ENCODE peak calls at places on chromosomes 12 and 14, in nine cellular contexts. One of them, this sample, is unnamed.

GRCh38 chr14:78982551-78982950 is 812.4 kb downstream of the NRXN3 start:
- DNase-seq in fibroblast of mammary gland: peak; percentile 15
- DNase-seq in gastrocnemius medialis: no peak
- DNase-seq in spleen: no peak
- DNase-seq in stomach: no peak
- DNase-seq in uterus: no peak
- DNase-seq in AG04450: no peak
- DNase-seq in epithelial cell of esophagus: no peak
- DNase-seq in CD8-positive, alpha-beta memory T cell: no peak
- DNase-seq in this sample: no peak

GRCh38 chr12:12696562-12697383 is 790 bp upstream of the GPR19 start:
- DNase-seq in gastrocnemius medialis: peak; percentile 81
- DNase-seq in stomach: peak; percentile 93
- DNase-seq in spleen: peak; percentile 98
- DNase-seq in uterus: peak; percentile 93
- DNase-seq in epithelial cell of esophagus: peak; percentile 89
- DNase-seq in CD8-positive, alpha-beta memory T cell: peak; percentile 93
- DNase-seq in AG04450: peak; percentile 61
- DNase-seq in fibroblast of mammary gland: peak; percentile 84
- DNase-seq in this sample: peak; percentile 90

GRCh38 chr12:90801776-90802175 is 153.2 kb downstream of the CCER1 start:
- DNase-seq in epithelial cell of esophagus: peak; percentile 74
- DNase-seq in CD8-positive, alpha-beta memory T cell: no peak
- DNase-seq in uterus: no peak
- DNase-seq in fibroblast of mammary gland: peak; percentile 68
- DNase-seq in AG04450: peak; percentile 2
- DNase-seq in stomach: no peak
- DNase-seq in gastrocnemius medialis: no peak
- DNase-seq in spleen: no peak
- DNase-seq in this sample: no peak

GRCh38 chr14:66511849-66512248 is 3.9 kb downstream of the GPHN start:
- DNase-seq in fibroblast of mammary gland: peak; percentile 11
- DNase-seq in gastrocnemius medialis: no peak
- DNase-seq in CD8-positive, alpha-beta memory T cell: no peak
- DNase-seq in epithelial cell of esophagus: no peak
- DNase-seq in AG04450: no peak
- DNase-seq in stomach: no peak
- DNase-seq in uterus: no peak
- DNase-seq in spleen: no peak
- DNase-seq in this sample: no peak

GRCh38 chr12:69834566-69834965 is 9.5 kb downstream of the MYRFL start:
- DNase-seq in spleen: no peak
- DNase-seq in CD8-positive, alpha-beta memory T cell: no peak
- DNase-seq in fibroblast of mammary gland: no peak
- DNase-seq in gastrocnemius medialis: no peak
- DNase-seq in stomach: no peak
- DNase-seq in uterus: no peak
- DNase-seq in AG04450: no peak
- DNase-seq in epithelial cell of esophagus: no peak
- DNase-seq in this sample: no peak

GRCh38 chr14:77498984-77499527 is 440 bp upstream of the ISM2 start:
- DNase-seq in CD8-positive, alpha-beta memory T cell: no peak
- DNase-seq in gastrocnemius medialis: no peak
- DNase-seq in uterus: no peak
- DNase-seq in fibroblast of mammary gland: no peak
- DNase-seq in spleen: no peak
- DNase-seq in epithelial cell of esophagus: peak; percentile 32
- DNase-seq in stomach: peak; percentile 22
- DNase-seq in AG04450: no peak
- DNase-seq in this sample: no peak

GRCh38 chr12:123805119-123805518 is 43.0 kb downstream of the DNAH10 start:
- DNase-seq in stomach: no peak
- DNase-seq in uterus: no peak
- DNase-seq in CD8-positive, alpha-beta memory T cell: no peak
- DNase-seq in AG04450: no peak
- DNase-seq in gastrocnemius medialis: no peak
- DNase-seq in spleen: no peak
- DNase-seq in fibroblast of mammary gland: no peak
- DNase-seq in epithelial cell of esophagus: no peak
- DNase-seq in this sample: no peak

GRCh38 chr12:122473543-122474323 is 27.0 kb downstream of the ZCCHC8 start:
- DNase-seq in uterus: peak; percentile 74
- DNase-seq in epithelial cell of esophagus: peak; percentile 77
- DNase-seq in stomach: peak; percentile 23
- DNase-seq in AG04450: no peak
- DNase-seq in fibroblast of mammary gland: peak; percentile 93
- DNase-seq in spleen: no peak
- DNase-seq in CD8-positive, alpha-beta memory T cell: no peak
- DNase-seq in gastrocnemius medialis: no peak
- DNase-seq in this sample: no peak

GRCh38 chr14:28294834-28295440 is 471.6 kb upstream of the FOXG1 start:
- DNase-seq in AG04450: no peak
- DNase-seq in epithelial cell of esophagus: peak; percentile 74
- DNase-seq in spleen: no peak
- DNase-seq in fibroblast of mammary gland: peak; percentile 66
- DNase-seq in CD8-positive, alpha-beta memory T cell: no peak
- DNase-seq in stomach: no peak
- DNase-seq in uterus: no peak
- DNase-seq in gastrocnemius medialis: no peak
- DNase-seq in this sample: no peak

GRCh38 chr14:67265131-67265530 is 23.9 kb downstream of the PALS1 start:
- DNase-seq in epithelial cell of esophagus: peak; percentile 11
- DNase-seq in CD8-positive, alpha-beta memory T cell: no peak
- DNase-seq in gastrocnemius medialis: no peak
- DNase-seq in fibroblast of mammary gland: peak; percentile 20
- DNase-seq in spleen: no peak
- DNase-seq in AG04450: no peak
- DNase-seq in stomach: no peak
- DNase-seq in uterus: no peak
- DNase-seq in this sample: no peak

GRCh38 chr12:130775953-130776856 is 60.1 kb upstream of the RIMBP2 start:
- DNase-seq in spleen: no peak
- DNase-seq in epithelial cell of esophagus: peak; percentile 83
- DNase-seq in fibroblast of mammary gland: peak; percentile 82
- DNase-seq in AG04450: peak; percentile 72
- DNase-seq in stomach: no peak
- DNase-seq in uterus: no peak
- DNase-seq in gastrocnemius medialis: no peak
- DNase-seq in CD8-positive, alpha-beta memory T cell: peak; percentile 26
- DNase-seq in this sample: peak; percentile 55

GRCh38 chr12:93572712-93573551 is 457 bp downstream of the SOCS2 start:
- DNase-seq in epithelial cell of esophagus: peak; percentile 41
- DNase-seq in spleen: peak; percentile 84
- DNase-seq in fibroblast of mammary gland: no peak
- DNase-seq in uterus: no peak
- DNase-seq in gastrocnemius medialis: no peak
- DNase-seq in CD8-positive, alpha-beta memory T cell: peak; percentile 38
- DNase-seq in stomach: no peak
- DNase-seq in AG04450: no peak
- DNase-seq in this sample: peak; percentile 60

GRCh38 chr12:65823481-65824313 is 586 bp upstream of the HMGA2 start:
- DNase-seq in AG04450: no peak
- DNase-seq in epithelial cell of esophagus: peak; percentile 67
- DNase-seq in spleen: peak; percentile 74
- DNase-seq in CD8-positive, alpha-beta memory T cell: no peak
- DNase-seq in stomach: peak; percentile 70
- DNase-seq in fibroblast of mammary gland: peak; percentile 67
- DNase-seq in uterus: no peak
- DNase-seq in gastrocnemius medialis: no peak
- DNase-seq in this sample: peak; percentile 68
- H3K4me3 ChIP-seq in AG04450: peak overlapping the region; percentile 69
- H3K4me3 ChIP-seq in epithelial cell of esophagus: peak overlapping the region; percentile 76
- H3K4me3 ChIP-seq in spleen: peak overlapping the region; percentile 53
- H3K4me3 ChIP-seq in CD8-positive, alpha-beta memory T cell: no peak overlapping the region
- H3K4me3 ChIP-seq in stomach: peak overlapping the region; percentile 55
- H3K4me3 ChIP-seq in fibroblast of mammary gland: peak overlapping the region; percentile 89
- H3K4me3 ChIP-seq in uterus: peak overlapping the region; percentile 50
- H3K4me3 ChIP-seq in gastrocnemius medialis: peak overlapping the region; percentile 54
- H3K4me3 ChIP-seq in this sample: peak overlapping the region; percentile 79

DNA sequence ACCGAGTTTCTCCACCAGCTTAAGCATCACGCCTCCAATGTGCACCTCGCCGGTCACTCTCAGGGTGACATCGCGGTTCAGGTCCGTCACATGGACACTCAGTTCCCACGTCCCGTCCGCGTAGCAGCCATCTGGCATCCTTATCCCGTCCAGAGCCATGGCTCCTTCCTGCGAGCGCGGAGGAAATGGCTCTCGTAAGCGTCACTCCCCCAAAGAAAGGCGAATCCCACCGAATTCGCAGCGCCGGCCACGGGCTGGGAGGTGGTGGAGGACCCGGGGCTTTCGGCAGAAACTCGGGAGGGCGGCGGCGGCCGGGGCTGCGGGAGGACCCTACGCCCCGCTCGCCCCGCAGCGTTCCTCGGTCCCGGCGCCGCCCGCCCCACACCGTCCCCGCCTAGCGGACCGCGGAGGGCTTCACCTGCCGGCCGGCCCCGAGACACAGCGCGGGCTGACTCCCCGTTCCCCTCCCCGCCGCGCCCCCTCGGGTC is 396 bp downstream of the FERMT2 start:
- DNase-seq in spleen: peak; percentile 80
- DNase-seq in uterus: peak; percentile 72
- DNase-seq in fibroblast of mammary gland: peak; percentile 44
- DNase-seq in epithelial cell of esophagus: peak; percentile 39
- DNase-seq in AG04450: no peak
- DNase-seq in stomach: peak; percentile 35
- DNase-seq in gastrocnemius medialis: no peak
- DNase-seq in CD8-positive, alpha-beta memory T cell: peak; percentile 17
- DNase-seq in this sample: peak; percentile 58
- H3K4me3 ChIP-seq in spleen: peak overlapping the region; percentile 70
- H3K4me3 ChIP-seq in uterus: peak overlapping the region; percentile 86
- H3K4me3 ChIP-seq in fibroblast of mammary gland: peak overlapping the region; percentile 97
- H3K4me3 ChIP-seq in epithelial cell of esophagus: peak overlapping the region; percentile 72
- H3K4me3 ChIP-seq in AG04450: peak overlapping the region; percentile 100
- H3K4me3 ChIP-seq in stomach: peak overlapping the region; percentile 94
- H3K4me3 ChIP-seq in gastrocnemius medialis: peak overlapping the region; percentile 81
- H3K4me3 ChIP-seq in CD8-positive, alpha-beta memory T cell: peak overlapping the region; percentile 66
- H3K4me3 ChIP-seq in this sample: peak overlapping the region; percentile 85

GRCh38 chr12:76916170-76916540 is 37.3 kb upstream of the CSRP2 start:
- DNase-seq in CD8-positive, alpha-beta memory T cell: no peak
- DNase-seq in AG04450: no peak
- DNase-seq in gastrocnemius medialis: no peak
- DNase-seq in stomach: no peak
- DNase-seq in fibroblast of mammary gland: no peak
- DNase-seq in uterus: no peak
- DNase-seq in spleen: no peak
- DNase-seq in epithelial cell of esophagus: no peak
- DNase-seq in this sample: no peak
- H3K4me3 ChIP-seq in CD8-positive, alpha-beta memory T cell: no peak overlapping the region
- H3K4me3 ChIP-seq in AG04450: no peak overlapping the region
- H3K4me3 ChIP-seq in gastrocnemius medialis: no peak overlapping the region
- H3K4me3 ChIP-seq in stomach: no peak overlapping the region
- H3K4me3 ChIP-seq in fibroblast of mammary gland: no peak overlapping the region
- H3K4me3 ChIP-seq in uterus: no peak overlapping the region
- H3K4me3 ChIP-seq in spleen: no peak overlapping the region
- H3K4me3 ChIP-seq in epithelial cell of esophagus: no peak overlapping the region
- H3K4me3 ChIP-seq in this sample: no peak overlapping the region

GRCh38 chr12:54018608-54018984 is 9.6 kb upstream of the HOXC6 start:
- DNase-seq in epithelial cell of esophagus: no peak
- DNase-seq in stomach: no peak
- DNase-seq in CD8-positive, alpha-beta memory T cell: no peak
- DNase-seq in fibroblast of mammary gland: peak; percentile 80
- DNase-seq in gastrocnemius medialis: no peak
- DNase-seq in AG04450: no peak
- DNase-seq in uterus: no peak
- DNase-seq in spleen: no peak
- DNase-seq in this sample: peak; percentile 51
- H3K4me3 ChIP-seq in epithelial cell of esophagus: no peak overlapping the region
- H3K4me3 ChIP-seq in stomach: peak overlapping the region; percentile 47
- H3K4me3 ChIP-seq in CD8-positive, alpha-beta memory T cell: no peak overlapping the region
- H3K4me3 ChIP-seq in fibroblast of mammary gland: peak overlapping the region; percentile 94
- H3K4me3 ChIP-seq in gastrocnemius medialis: peak overlapping the region; percentile 67
- H3K4me3 ChIP-seq in AG04450: no peak overlapping the region
- H3K4me3 ChIP-seq in uterus: peak overlapping the region; percentile 49
- H3K4me3 ChIP-seq in spleen: no peak overlapping the region
- H3K4me3 ChIP-seq in this sample: peak overlapping the region; percentile 45

GRCh38 chr12:121451931-121452330 is 52.0 kb downstream of the RNF34 start:
- DNase-seq in AG04450: no peak
- DNase-seq in fibroblast of mammary gland: no peak
- DNase-seq in epithelial cell of esophagus: no peak
- DNase-seq in uterus: no peak
- DNase-seq in gastrocnemius medialis: no peak
- DNase-seq in spleen: no peak
- DNase-seq in stomach: no peak
- DNase-seq in CD8-positive, alpha-beta memory T cell: no peak
- DNase-seq in this sample: no peak
- H3K4me3 ChIP-seq in AG04450: no peak overlapping the region
- H3K4me3 ChIP-seq in fibroblast of mammary gland: no peak overlapping the region
- H3K4me3 ChIP-seq in epithelial cell of esophagus: no peak overlapping the region
- H3K4me3 ChIP-seq in uterus: peak overlapping the region; percentile 21
- H3K4me3 ChIP-seq in gastrocnemius medialis: peak overlapping the region; percentile 23
- H3K4me3 ChIP-seq in spleen: peak overlapping the region; percentile 19
- H3K4me3 ChIP-seq in stomach: no peak overlapping the region
- H3K4me3 ChIP-seq in CD8-positive, alpha-beta memory T cell: no peak overlapping the region
- H3K4me3 ChIP-seq in this sample: no peak overlapping the region

GRCh38 chr12:6843118-6843902 is 2.6 kb downstream of the GNB3 start:
- DNase-seq in uterus: no peak
- DNase-seq in epithelial cell of esophagus: no peak
- DNase-seq in CD8-positive, alpha-beta memory T cell: no peak
- DNase-seq in AG04450: no peak
- DNase-seq in stomach: no peak
- DNase-seq in spleen: no peak
- DNase-seq in gastrocnemius medialis: no peak
- DNase-seq in fibroblast of mammary gland: no peak
- DNase-seq in this sample: no peak

GRCh38 chr12:6849427-6849826 is 1.7 kb downstream of the CDCA3 start:
- DNase-seq in epithelial cell of esophagus: no peak
- DNase-seq in stomach: no peak
- DNase-seq in gastrocnemius medialis: no peak
- DNase-seq in fibroblast of mammary gland: no peak
- DNase-seq in spleen: no peak
- DNase-seq in AG04450: no peak
- DNase-seq in uterus: no peak
- DNase-seq in CD8-positive, alpha-beta memory T cell: no peak
- DNase-seq in this sample: no peak

GRCh38 chr12:6847676-6848075 is 3.4 kb downstream of the CDCA3 start:
- DNase-seq in AG04450: no peak
- DNase-seq in gastrocnemius medialis: no peak
- DNase-seq in stomach: no peak
- DNase-seq in CD8-positive, alpha-beta memory T cell: no peak
- DNase-seq in spleen: no peak
- DNase-seq in uterus: no peak
- DNase-seq in epithelial cell of esophagus: no peak
- DNase-seq in fibroblast of mammary gland: no peak
- DNase-seq in this sample: no peak

GRCh38 chr12:6845395-6845794 is 4.7 kb downstream of the GNB3 start:
- DNase-seq in epithelial cell of esophagus: no peak
- DNase-seq in stomach: no peak
- DNase-seq in AG04450: no peak
- DNase-seq in uterus: no peak
- DNase-seq in gastrocnemius medialis: no peak
- DNase-seq in CD8-positive, alpha-beta memory T cell: no peak
- DNase-seq in spleen: peak; percentile 71
- DNase-seq in fibroblast of mammary gland: no peak
- DNase-seq in this sample: no peak

GRCh38 chr12:6846316-6846869 is 4.7 kb downstream of the CDCA3 start:
- DNase-seq in spleen: no peak
- DNase-seq in CD8-positive, alpha-beta memory T cell: no peak
- DNase-seq in epithelial cell of esophagus: no peak
- DNase-seq in stomach: no peak
- DNase-seq in fibroblast of mammary gland: no peak
- DNase-seq in gastrocnemius medialis: no peak
- DNase-seq in AG04450: no peak
- DNase-seq in uterus: no peak
- DNase-seq in this sample: no peak
- H3K4me3 ChIP-seq in spleen: no peak overlapping the region
- H3K4me3 ChIP-seq in CD8-positive, alpha-beta memory T cell: no peak overlapping the region
- H3K4me3 ChIP-seq in epithelial cell of esophagus: no peak overlapping the region
- H3K4me3 ChIP-seq in stomach: no peak overlapping the region
- H3K4me3 ChIP-seq in fibroblast of mammary gland: no peak overlapping the region
- H3K4me3 ChIP-seq in gastrocnemius medialis: no peak overlapping the region
- H3K4me3 ChIP-seq in AG04450: no peak overlapping the region
- H3K4me3 ChIP-seq in uterus: no peak overlapping the region
- H3K4me3 ChIP-seq in this sample: no peak overlapping the region

This sample was measured in Peyer's patch.